ENCODE peak calls at places on chromosomes 4 and X, in ten cellular contexts. N is lower leg skin, T is HCT116, M is A549, L is adrenal gland, X is tibial nerve, E is ovary, G is right lobe of liver, F is spleen, A is K562. J is an unnamed sample.
A peak's percentile ranks its signal among the peaks of the same experiment; 100 is the strongest.

GRCh38 chr4:109752545-109752944 is 22.7 kb upstream of the PLA2G12A start:
- DNase-seq in F (no peak), T (no peak), N (no peak), A (no peak), L (no peak), E (no peak), G (no peak), M (no peak), X (no peak), J (no peak)

GRCh38 chr4:8364848-8365350 is 75.6 kb downstream of the ACOX3 start:
- DNase-seq in G (no peak), L (no peak), N (no peak), F (no peak), M (no peak), E (no peak), X (no peak), A (no peak), T (no peak), J (no peak)

GRCh38 chr4:11548529-11549176 is 120.0 kb upstream of the HS3ST1 start:
- DNase-seq in T (peak; percentile 95), N (no peak), E (no peak), F (no peak), L (no peak), A (no peak), M (peak; percentile 11), G (no peak), X (no peak), J (no peak)

GRCh38 chrX:80576267-80576666 is 156.0 kb downstream of the TENT5D start:
- DNase-seq in F (no peak), M (no peak), L (no peak), X (no peak), E (no peak), G (no peak), A (no peak), T (no peak), N (no peak), J (no peak)

GRCh38 chr4:118034061-118034785 is at the start of gene NDST3:
- DNase-seq in L (peak; percentile 85), N (no peak), T (peak; percentile 71), X (peak; percentile 22), A (no peak), G (peak; percentile 58), E (peak; percentile 11), M (peak; percentile 75), F (peak; percentile 85), J (no peak)

GRCh38 chr4:35541146-35541887 is 703.0 kb downstream of the ARAP2 start:
- DNase-seq in M (no peak), L (no peak), E (no peak), N (no peak), F (peak; percentile 60), A (no peak), G (no peak), X (no peak), T (no peak), J (no peak)

GRCh38 chrX:41350150-41350975 is 16.4 kb downstream of the DDX3X start:
- DNase-seq in X (no peak), E (no peak), T (no peak), M (peak; percentile 24), L (no peak), N (no peak), F (no peak), G (no peak), A (no peak), J (no peak)

GRCh38 chr4:1409806-1410425 is 3.7 kb upstream of the NKX1-1 start:
- DNase-seq in A (no peak), F (no peak), L (peak; percentile 21), E (no peak), T (no peak), X (no peak), G (no peak), M (no peak), N (peak; percentile 79), J (no peak)

GRCh38 chrX:85113746-85114145 is 110.1 kb downstream of the APOOL start:
- DNase-seq in A (no peak), E (no peak), T (no peak), G (no peak), N (no peak), X (no peak), M (no peak), L (no peak), F (no peak), J (no peak)

GRCh38 chrX:19003756-19004155 is 19.8 kb upstream of the PHKA2 start:
- DNase-seq in M (no peak), G (no peak), A (no peak), T (no peak), E (no peak), L (no peak), F (no peak), N (no peak), X (no peak), J (no peak)

GRCh38 chr4:120082286-120082685 is 15.6 kb upstream of the MAD2L1 start:
- DNase-seq in E (no peak), G (no peak), N (no peak), X (no peak), F (no peak), A (no peak), L (no peak), T (no peak), M (no peak), J (no peak)

GRCh38 chr4:184471872-184472539 is 2.3 kb downstream of the IRF2 start:
- DNase-seq in M (peak; percentile 14), F (no peak), L (no peak), E (no peak), T (no peak), G (no peak), A (peak; percentile 32), N (no peak), X (no peak), J (no peak)

GRCh38 chr4:147831452-147832192 is 99.7 kb downstream of the ARHGAP10 start:
- DNase-seq in A (no peak), N (no peak), G (no peak), F (no peak), X (peak; percentile 67), M (peak; percentile 75), E (no peak), L (peak; percentile 83), T (peak; percentile 87), J (peak; percentile 54)

DNA sequence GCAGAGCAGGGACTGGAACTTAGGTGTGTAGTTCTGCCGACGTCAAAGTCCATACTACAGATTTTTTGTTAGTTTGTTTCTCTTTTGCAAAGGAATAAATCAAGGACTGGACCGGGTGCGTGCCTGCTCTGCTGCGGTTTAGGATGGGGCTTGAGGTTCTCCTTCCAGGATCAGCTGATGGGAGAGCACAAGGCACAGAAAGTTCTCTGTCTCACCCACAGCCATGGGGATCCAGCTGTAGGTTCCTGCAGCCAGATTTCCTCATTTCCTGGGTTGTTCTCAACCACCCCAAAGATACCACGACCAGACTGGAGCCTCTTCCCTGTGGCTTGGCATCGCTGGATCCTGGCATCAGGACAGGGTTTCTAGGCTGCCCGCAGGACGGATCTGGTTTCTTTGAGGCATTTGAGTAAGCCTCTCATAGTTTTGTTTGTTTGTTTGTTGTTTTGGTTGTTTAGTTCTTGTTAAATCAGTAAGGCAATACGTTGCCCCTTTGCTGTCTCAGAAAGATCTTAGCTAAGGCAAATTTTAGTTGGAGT is 789 bp upstream of the SRPX start:
- DNase-seq in X (no peak), T (no peak), L (no peak), F (no peak), G (no peak), M (no peak), A (no peak), N (no peak), E (no peak), J (no peak)
- H3K4me3 ChIP-seq in X (peak overlapping the region; percentile 67), T (no peak overlapping the region), L (no peak overlapping the region), F (no peak overlapping the region), G (no peak overlapping the region), M (peak overlapping the region; percentile 45), A (no peak overlapping the region), N (no peak overlapping the region), E (no peak overlapping the region), J (peak overlapping the region; percentile 59)

GRCh38 chrX:66408507-66408906 is 230.4 kb downstream of the EDA2R start:
- DNase-seq in M (peak; percentile 4), G (no peak), T (no peak), X (no peak), A (peak; percentile 5), E (no peak), N (no peak), L (no peak), F (no peak), J (no peak)
- TF ChIP-seq CTCF in M (no peak), G (no peak), T (peak; percentile 19), X (no peak), A (peak; percentile 13), E (no peak), N (no peak), L (peak; percentile 16), F (no peak), J (no peak)

GRCh38 chrX:13650318-13650717 is 2.6 kb upstream of the TCEANC start:
- DNase-seq in L (no peak), E (no peak), T (no peak), F (no peak), M (no peak), A (no peak), N (no peak), G (no peak), X (no peak), J (no peak)

GRCh38 chrX:13649823-13650222 is 3.1 kb upstream of the TCEANC start:
- DNase-seq in F (no peak), L (no peak), M (no peak), T (no peak), E (no peak), G (no peak), X (no peak), N (no peak), A (no peak), J (no peak)

GRCh38 chrX:13651150-13651549 is 1.8 kb upstream of the TCEANC start:
- DNase-seq in T (no peak), M (no peak), N (no peak), G (no peak), A (no peak), F (no peak), L (no peak), X (no peak), E (no peak), J (no peak)

GRCh38 chrX:13653022-13653693 is at the start of gene TCEANC:
- DNase-seq in G (peak; percentile 97), X (peak; percentile 87), E (peak; percentile 98), A (peak; percentile 94), M (peak; percentile 97), F (peak; percentile 99), T (peak; percentile 90), L (peak; percentile 98), N (peak; percentile 100), J (peak; percentile 97)

GRCh38 chrX:13652256-13653021 is 502 bp upstream of the TCEANC start:
- DNase-seq in M (peak; percentile 41), T (peak; percentile 13), N (no peak), E (no peak), F (no peak), L (no peak), A (peak; percentile 38), X (no peak), G (no peak), J (no peak)
- TF ChIP-seq POLR2A in M (no peak), T (no peak), N (no peak), E (no peak), F (no peak), L (no peak), A (no peak), X (no peak), G (no peak), J (no peak)

DNA sequence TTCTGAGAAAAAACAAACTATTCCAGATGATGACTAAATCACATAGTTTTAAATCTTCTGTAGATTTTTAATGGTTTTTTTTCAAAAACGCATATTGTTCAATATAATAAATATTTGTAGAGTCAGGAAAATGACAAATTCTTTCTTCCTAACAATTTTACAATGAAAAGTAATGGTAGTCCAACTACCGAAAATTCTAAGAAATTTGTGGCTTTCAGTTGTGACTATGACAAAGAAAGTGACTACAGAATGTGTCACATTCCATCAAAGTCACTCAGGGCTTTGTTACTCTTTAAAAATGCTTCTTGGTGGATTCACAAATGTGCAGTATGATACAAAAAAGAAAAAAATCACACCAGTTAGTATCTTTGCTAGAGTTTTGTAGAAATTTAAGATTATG is 164.9 kb upstream of the PITX2 start:
- DNase-seq in E (no peak), F (no peak), A (no peak), M (no peak), G (no peak), T (no peak), N (no peak), X (no peak), L (no peak), J (no peak)
- H3K4me3 ChIP-seq in E (no peak overlapping the region), F (no peak overlapping the region), A (no peak overlapping the region), M (no peak overlapping the region), G (no peak overlapping the region), T (no peak overlapping the region), N (no peak overlapping the region), X (no peak overlapping the region), L (no peak overlapping the region), J (no peak overlapping the region)